ENCODE peak calls at places on chromosomes 3 and 15, in five cellular contexts. G is AG20443, E is astrocyte of the spinal cord, P is tibial nerve, H is progenitor cell of endocrine pancreas. M is an unnamed sample.

GRCh38 chr3:94365006-94365405 is 302.1 kb downstream of the NSUN3 start:
- DNase-seq in H (no peak), P (no peak), E (no peak), G (no peak), M (no peak)

GRCh38 chr3:149581681-149582349 is 76.0 kb downstream of the WWTR1 start:
- DNase-seq in G (peak), H (no peak), E (peak), P (no peak), M (peak)

GRCh38 chr15:43325039-43325438 is 5.3 kb downstream of the LCMT2 start:
- DNase-seq in E (no peak), P (no peak), H (no peak), G (no peak), M (no peak)

GRCh38 chr15:69011641-69012040 is 2.9 kb upstream of the NOX5 start:
- DNase-seq in G (no peak), P (no peak), E (no peak), H (no peak), M (no peak)

GRCh38 chr3:144770813-144771400 is 799.3 kb downstream of the DIPK2A start:
- DNase-seq in P (peak), E (peak), G (peak), H (no peak), M (no peak)

GRCh38 chr15:101654191-101654590 is 2.0 kb upstream of the TM2D3 start:
- DNase-seq in H (no peak), P (no peak), E (no peak), G (no peak), M (no peak)

GRCh38 chr3:7444886-7445285 is 584.0 kb downstream of the GRM7 start:
- DNase-seq in H (no peak), P (no peak), G (no peak), E (no peak), M (no peak)

GRCh38 chr3:189839576-189839975 is 208.4 kb downstream of the TP63 start:
- DNase-seq in P (no peak), H (no peak), G (peak), E (peak), M (no peak)

GRCh38 chr3:9770276-9770812 is 597 bp upstream of the CAMK1 start:
- DNase-seq in H (no peak), P (peak), E (no peak), G (peak), M (peak)

GRCh38 chr15:36347272-36347864 is 232.1 kb upstream of the CDIN1 start:
- DNase-seq in E (no peak), P (no peak), H (no peak), G (no peak), M (no peak)

GRCh38 chr3:65181397-65181871 is 493.6 kb upstream of the ADAMTS9 start:
- DNase-seq in E (no peak), H (no peak), G (peak), P (peak), M (no peak)